ENCODE peak calls at places on chromosome 2, in nine cellular contexts. D is activated CD4-positive, alpha-beta T cell treated with anti-CD3 and anti-CD28 coated beads for 24 hours; K is AML-193; N is iris pigment epithelial cell; X is astrocyte of the hippocampus; R is A549; Y is choroid plexus epithelial cell; Z is foreskin fibroblast; F is NCI-H460. U is an unnamed sample.

GRCh38 chr2:223589901-223590300 is 12.3 kb downstream of the SCG2 start:
- DNase-seq in D (no peak), F (no peak), Y (no peak), Z (no peak), R (no peak), N (no peak), K (no peak), X (no peak), U (no peak)

GRCh38 chr2:180124273-180124881 is 117.3 kb upstream of the CWC22 start:
- DNase-seq in N (peak), F (peak), Y (peak), R (peak), X (peak), Z (peak), K (peak), D (no peak), U (no peak)

GRCh38 chr2:128714861-128715312 is 396.2 kb upstream of the HS6ST1 start:
- DNase-seq in K (no peak), R (no peak), X (no peak), Z (no peak), F (no peak), D (no peak), N (no peak), Y (no peak), U (no peak)

GRCh38 chr2:158773121-158773520 is 22.0 kb upstream of the DAPL1 start:
- DNase-seq in N (peak), R (no peak), Y (peak), X (peak), F (no peak), Z (peak), D (no peak), K (no peak), U (no peak)

GRCh38 chr2:197894751-197895274 is 90.4 kb downstream of the PLCL1 start:
- DNase-seq in K (peak), R (no peak), F (no peak), D (no peak), Y (no peak), N (no peak), Z (no peak), X (no peak), U (no peak)

GRCh38 chr2:157082950-157083349 is 174.6 kb upstream of the GALNT5 start:
- DNase-seq in F (no peak), K (no peak), N (no peak), Z (no peak), R (no peak), D (no peak), Y (no peak), X (no peak), U (no peak)

GRCh38 chr2:15674637-15675455 is 83.2 kb downstream of the DDX1 start:
- DNase-seq in Y (peak), R (peak), K (no peak), Z (no peak), X (peak), F (no peak), N (peak), D (no peak), U (no peak)

GRCh38 chr2:7012141-7012809 is 95.1 kb downstream of the RNF144A start:
- DNase-seq in N (peak), F (no peak), Z (peak), Y (peak), X (peak), D (no peak), K (no peak), R (no peak), U (no peak)

GRCh38 chr2:239706407-239706806 is 305.6 kb upstream of the HDAC4 start:
- DNase-seq in K (no peak), D (no peak), Z (no peak), Y (no peak), F (no peak), N (no peak), X (no peak), R (no peak), U (no peak)